ENCODE peak calls at places on chromosomes 16 and 17, in four cellular contexts. K, N, E and L are unnamed samples.

GRCh38 chr17:70183508-70183907 is 14.2 kb downstream of the KCNJ2 start:
- DNase-seq in K (no peak), N (no peak), E (no peak), L (no peak)

GRCh38 chr17:61770752-61771533 is 92.4 kb downstream of the BRIP1 start:
- DNase-seq in K (no peak), N (no peak), E (no peak), L (no peak)

GRCh38 chr16:2008009-2008526 is 1.6 kb downstream of the ZNF598 start:
- DNase-seq in K (peak; percentile 67), N (no peak), E (peak; percentile 82), L (no peak)

GRCh38 chr17:76702941-76703637 is 7.7 kb downstream of the MXRA7 start:
- DNase-seq in K (no peak), N (no peak), E (no peak), L (no peak)

GRCh38 chr17:44258811-44259351 is 9.1 kb downstream of the SLC4A1 start:
- DNase-seq in K (no peak), N (no peak), E (no peak), L (no peak)

GRCh38 chr16:46727184-46727583 is 21.0 kb downstream of the MYLK3 start:
- DNase-seq in K (no peak), N (no peak), E (no peak), L (no peak)

GRCh38 chr17:32102697-32103096 is 39.6 kb upstream of the RHOT1 start:
- DNase-seq in K (no peak), N (no peak), E (no peak), L (no peak)

GRCh38 chr16:16146380-16147315 is 76.6 kb downstream of the ABCC6 start:
- DNase-seq in K (no peak), N (no peak), E (no peak), L (no peak)

GRCh38 chr17:33436321-33436720 is 143.2 kb upstream of the ASIC2 start:
- DNase-seq in K (no peak), N (no peak), E (no peak), L (no peak)

GRCh38 chr17:7745748-7746470 is 28.4 kb downstream of the DNAH2 start:
- DNase-seq in K (no peak), N (no peak), E (peak; percentile 82), L (no peak)

GRCh38 chr16:50425044-50425443 is 56.3 kb upstream of the BRD7 start:
- DNase-seq in K (no peak), N (no peak), E (no peak), L (no peak)

GRCh38 chr17:18191967-18192366 is 8.3 kb downstream of the ALKBH5 start:
- DNase-seq in K (no peak), N (peak; percentile 48), E (no peak), L (no peak)
- H4K20me1 ChIP-seq in K (peaks cover 80% of the 10 kb centered on the region), N (no peaks in the 10 kb centered on the region), E (peaks cover 53% of the 10 kb centered on the region), L (peaks cover 91% of the 10 kb centered on the region)

GRCh38 chr17:80726558-80727408 is 182.1 kb downstream of the RPTOR start:
- DNase-seq in K (no peak), N (no peak), E (no peak), L (no peak)
- H4K20me1 ChIP-seq in K (peaks cover 13% of the 10 kb centered on the region), N (no peaks in the 10 kb centered on the region), E (no peaks in the 10 kb centered on the region), L (no peaks in the 10 kb centered on the region)

GRCh38 chr16:89396156-89396555 is 94.2 kb downstream of the ANKRD11 start:
- DNase-seq in K (no peak), N (no peak), E (no peak), L (no peak)
- H4K20me1 ChIP-seq in K (peaks cover 90% of the 10 kb centered on the region), N (no peaks in the 10 kb centered on the region), E (peaks cover 50% of the 10 kb centered on the region), L (peaks cover 91% of the 10 kb centered on the region)

GRCh38 chr17:58330997-58331814 is 2.6 kb upstream of the TSPOAP1 start:
- DNase-seq in K (peak; percentile 89), N (peak; percentile 42), E (no peak), L (no peak)
- H4K20me1 ChIP-seq in K (peaks cover 51% of the 10 kb centered on the region), N (no peaks in the 10 kb centered on the region), E (no peaks in the 10 kb centered on the region), L (no peaks in the 10 kb centered on the region)

GRCh38 chr17:39641883-39642282 is 4.9 kb downstream of the STARD3 start:
- DNase-seq in K (no peak), N (no peak), E (no peak), L (no peak)
- H4K20me1 ChIP-seq in K (peaks cover 63% of the 10 kb centered on the region), N (no peaks in the 10 kb centered on the region), E (no peaks in the 10 kb centered on the region), L (peaks cover 77% of the 10 kb centered on the region)

DNA sequence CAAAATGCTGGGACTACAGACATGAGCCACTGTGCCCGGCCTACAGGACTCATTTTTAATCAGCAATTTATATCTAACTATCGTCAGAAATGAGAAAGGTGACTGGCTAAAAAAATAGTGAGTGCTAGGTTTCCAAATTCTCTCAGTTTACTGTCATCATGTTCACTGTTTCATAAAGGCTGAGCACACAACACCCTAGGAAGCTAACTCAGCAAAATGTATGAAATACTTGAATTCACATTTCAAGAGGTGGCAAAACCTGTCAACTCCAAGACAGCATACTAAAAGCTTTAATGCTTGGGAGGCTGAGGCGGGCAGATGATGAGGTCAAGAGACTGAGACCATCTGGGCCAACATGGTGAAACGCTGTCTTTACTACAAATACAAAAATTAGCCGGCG is 16.7 kb downstream of the WDR45B start:
- DNase-seq in K (no peak), N (no peak), E (no peak), L (no peak)
- H4K20me1 ChIP-seq in K (peaks cover 25% of the 10 kb centered on the region), N (no peaks in the 10 kb centered on the region), E (peaks cover 14% of the 10 kb centered on the region), L (peaks cover 69% of the 10 kb centered on the region)

GRCh38 chr17:46123607-46124006 is 69.6 kb downstream of the KANSL1 start:
- DNase-seq in K (no peak), N (no peak), E (no peak), L (no peak)
- H4K20me1 ChIP-seq in K (peaks cover 95% of the 10 kb centered on the region), N (no peaks in the 10 kb centered on the region), E (peaks cover 85% of the 10 kb centered on the region), L (peaks cover 98% of the 10 kb centered on the region)